ENCODE peak calls at places on chromosomes 3 and 15, in nine cellular contexts. W, M, D, Y, G, O, A, H and Q are unnamed samples.

GRCh38 chr15:84968301-84968700 is 13.4 kb upstream of the PDE8A start:
- DNase-seq in G (no peak), A (no peak), Y (no peak), W (no peak), M (no peak), O (no peak), H (no peak), D (no peak), Q (no peak)

GRCh38 chr15:23566070-23567050 is 886 bp downstream of the MKRN3 start:
- DNase-seq in D (peak), H (peak), Y (peak), A (no peak), O (no peak), W (no peak), M (no peak), G (peak), Q (peak)

GRCh38 chr3:17290894-17291293 is 406.1 kb downstream of the PLCL2 start:
- DNase-seq in Y (no peak), O (no peak), W (peak), G (peak), H (no peak), A (no peak), D (no peak), M (no peak), Q (no peak)

GRCh38 chr15:77525411-77525811 is 104.7 kb downstream of the HMG20A start:
- DNase-seq in D (no peak), O (no peak), W (no peak), G (no peak), A (no peak), M (no peak), H (no peak), Y (no peak), Q (no peak)

GRCh38 chr3:78871048-78871447 is 896.8 kb downstream of the ROBO1 start:
- DNase-seq in D (no peak), W (no peak), Y (no peak), H (no peak), O (no peak), M (no peak), G (peak), A (no peak), Q (no peak)

GRCh38 chr15:62262305-62262941 is 97.3 kb upstream of the C2CD4B start:
- DNase-seq in M (no peak), O (no peak), G (no peak), H (no peak), D (no peak), W (no peak), Y (no peak), A (no peak), Q (no peak)

GRCh38 chr3:124266517-124266916 is 274.6 kb upstream of the ROPN1 start:
- DNase-seq in M (no peak), A (no peak), Y (peak), W (no peak), D (no peak), G (no peak), O (peak), H (peak), Q (peak)

GRCh38 chr15:96818861-96819260 is 488.4 kb downstream of the NR2F2 start:
- DNase-seq in D (no peak), H (no peak), Y (no peak), W (no peak), M (no peak), G (no peak), O (no peak), A (no peak), Q (no peak)

GRCh38 chr3:54951405-54951804 is 23.5 kb upstream of the LRTM1 start:
- DNase-seq in W (peak), D (peak), O (peak), G (peak), Y (peak), H (no peak), M (peak), A (peak), Q (no peak)

GRCh38 chr3:56987238-56987932 is 73.1 kb upstream of the SPATA12 start:
- DNase-seq in M (no peak), Y (no peak), A (no peak), H (no peak), W (no peak), O (peak), D (no peak), G (no peak), Q (no peak)

GRCh38 chr15:52441846-52442245 is 86.8 kb downstream of the MYO5A start:
- DNase-seq in A (no peak), W (no peak), Y (no peak), G (no peak), H (no peak), O (no peak), M (no peak), D (peak), Q (no peak)

GRCh38 chr3:12932754-12933153 is 91.4 kb upstream of the RPL32 start:
- DNase-seq in M (no peak), Y (no peak), D (no peak), G (no peak), H (no peak), W (no peak), O (no peak), A (no peak), Q (no peak)

GRCh38 chr15:41501191-41501917 is 7.7 kb downstream of the ITPKA start:
- DNase-seq in M (no peak), D (no peak), Y (no peak), W (no peak), G (no peak), H (no peak), O (peak), A (no peak), Q (no peak)

GRCh38 chr15:97078556-97078955 is 748.1 kb downstream of the NR2F2 start:
- DNase-seq in Y (no peak), D (no peak), M (no peak), A (no peak), H (no peak), O (no peak), W (no peak), G (no peak), Q (no peak)

GRCh38 chr3:31943041-31943440 is 38.0 kb downstream of the OSBPL10 start:
- DNase-seq in W (no peak), G (no peak), D (no peak), H (no peak), O (no peak), M (no peak), Y (no peak), A (no peak), Q (no peak)

GRCh38 chr3:47370887-47371697 is 9.7 kb upstream of the PTPN23 start:
- DNase-seq in Y (no peak), M (no peak), G (no peak), A (no peak), H (no peak), D (no peak), W (no peak), O (peak), Q (no peak)

GRCh38 chr3:14253983-14254382 is 75.4 kb downstream of the LSM3 start:
- DNase-seq in W (no peak), H (no peak), A (no peak), D (no peak), M (no peak), Y (no peak), O (no peak), G (no peak), Q (no peak)

GRCh38 chr3:170043506-170043905 is 5.7 kb downstream of the GPR160 start:
- DNase-seq in W (no peak), M (no peak), D (peak), H (no peak), A (no peak), Y (no peak), O (no peak), G (no peak), Q (no peak)

GRCh38 chr15:31264534-31265089 is 62.0 kb upstream of the KLF13 start:
- DNase-seq in O (no peak), D (no peak), H (no peak), Y (no peak), W (no peak), A (peak), M (peak), G (no peak), Q (no peak)

GRCh38 chr3:47418167-47419082 is 37.6 kb downstream of the PTPN23 start:
- DNase-seq in Y (no peak), D (no peak), W (no peak), O (no peak), A (no peak), H (no peak), G (no peak), M (no peak), Q (no peak)

GRCh38 chr15:45187894-45188830 is at the start of gene SHF:
- DNase-seq in A (peak), G (peak), M (peak), W (no peak), O (peak), H (peak), Y (peak), D (peak), Q (no peak)